ENCODE peak calls at places on chromosomes 6 and 20, in seven cellular contexts. C is activated T-cell treated with anti-CD3 and anti-CD28 coated beads for 1 hour, O is IMR-90, A is naive B cell, U is BJ, B is mesothelial cell of epicardium, R is HFF-Myc. T is an unnamed sample.

GRCh38 chr6:34917626-34918285 is 28.7 kb downstream of the ANKS1A start:
- DNase-seq in B (no peak), R (no peak), A (no peak), C (no peak), O (no peak), U (no peak), T (no peak)

GRCh38 chr20:37955511-37955910 is 52.6 kb downstream of the VSTM2L start:
- DNase-seq in R (no peak), A (no peak), B (no peak), O (no peak), U (no peak), C (no peak), T (no peak)

GRCh38 chr20:3318226-3318884 is 79.4 kb upstream of the SLC4A11 start:
- DNase-seq in C (no peak), R (no peak), A (no peak), U (no peak), B (no peak), O (peak; percentile 81), T (no peak)

GRCh38 chr20:8339313-8339712 is 207.2 kb downstream of the PLCB1 start:
- DNase-seq in O (no peak), B (no peak), U (no peak), R (no peak), A (no peak), C (no peak), T (no peak)

GRCh38 chr20:13554706-13555105 is 84.0 kb downstream of the TASP1 start:
- DNase-seq in R (no peak), O (peak; percentile 44), U (no peak), C (no peak), A (no peak), B (no peak), T (no peak)

GRCh38 chr20:33908351-33908750 is 85.4 kb upstream of the RALY start:
- DNase-seq in A (no peak), R (no peak), C (no peak), O (peak; percentile 28), U (no peak), B (no peak), T (no peak)

GRCh38 chr20:51196991-51197651 is 174.2 kb upstream of the KCNG1 start:
- DNase-seq in U (no peak), B (no peak), A (no peak), R (no peak), C (no peak), O (peak; percentile 38), T (no peak)

GRCh38 chr6:715709-716450 is 22.9 kb upstream of the EXOC2 start:
- DNase-seq in B (no peak), O (peak; percentile 46), A (no peak), C (no peak), U (no peak), R (no peak), T (no peak)

GRCh38 chr20:21101453-21102251 is 4.5 kb downstream of the LINC00237 start:
- DNase-seq in B (no peak), A (peak; percentile 10), U (no peak), O (no peak), R (no peak), C (no peak), T (peak; percentile 24)

GRCh38 chr6:54737247-54737646 is 109.3 kb upstream of the FAM83B start:
- DNase-seq in B (no peak), A (no peak), O (no peak), U (no peak), C (no peak), R (no peak), T (peak; percentile 3)

GRCh38 chr20:4802522-4802921 is 80.8 kb downstream of the PRND start:
- DNase-seq in A (no peak), C (no peak), R (no peak), U (no peak), B (no peak), O (no peak), T (no peak)

GRCh38 chr6:88895911-88896310 is 67.5 kb downstream of the RNGTT start:
- DNase-seq in C (no peak), A (no peak), U (no peak), R (no peak), B (no peak), O (no peak), T (no peak)

GRCh38 chr6:40074292-40075050 is 140.2 kb upstream of the MOCS1 start:
- DNase-seq in U (no peak), A (no peak), R (no peak), B (no peak), O (no peak), C (no peak), T (no peak)

GRCh38 chr6:22774129-22774528 is 204.8 kb downstream of the HDGFL1 start:
- DNase-seq in B (no peak), O (peak; percentile 6), A (no peak), R (no peak), U (no peak), C (no peak), T (no peak)

GRCh38 chr6:3410385-3411360 is 46.2 kb downstream of the SLC22A23 start:
- DNase-seq in C (peak; percentile 68), R (peak; percentile 14), U (no peak), A (peak; percentile 11), B (peak; percentile 53), O (peak; percentile 57), T (peak; percentile 70)

GRCh38 chr20:35286899-35287508 is 2.4 kb upstream of the EIF6 start:
- DNase-seq in A (no peak), O (no peak), C (no peak), U (no peak), R (no peak), B (no peak), T (no peak)

GRCh38 chr6:9540534-9541126 is 874.2 kb downstream of the TFAP2A start:
- DNase-seq in B (no peak), C (no peak), U (no peak), O (peak; percentile 67), A (no peak), R (no peak), T (peak; percentile 13)

GRCh38 chr6:141552463-141552862 is 580.3 kb upstream of the GJE1 start:
- DNase-seq in O (peak; percentile 86), R (peak; percentile 60), A (no peak), B (no peak), U (no peak), C (no peak), T (no peak)

GRCh38 chr6:135180458-135181332 is at the start of gene MYB:
- DNase-seq in C (peak; percentile 58), O (peak; percentile 38), A (peak; percentile 65), B (no peak), U (no peak), R (peak; percentile 12), T (peak; percentile 91)

GRCh38 chr6:1960484-1961142 is 284.8 kb downstream of the GMDS start:
- DNase-seq in B (no peak), R (no peak), C (no peak), O (no peak), U (no peak), A (no peak), T (no peak)

GRCh38 chr6:40723967-40724366 is 136.8 kb upstream of the LRFN2 start:
- DNase-seq in R (no peak), O (no peak), A (no peak), B (no peak), C (no peak), U (no peak), T (no peak)

GRCh38 chr6:38508894-38509293 is 130.8 kb downstream of the BTBD9 start:
- DNase-seq in B (no peak), O (peak; percentile 79), U (no peak), C (no peak), R (peak; percentile 27), A (no peak), T (no peak)

GRCh38 chr20:51365670-51366069 is 176.8 kb downstream of the NFATC2 start:
- DNase-seq in U (no peak), C (no peak), O (peak; percentile 92), B (no peak), R (no peak), A (no peak), T (no peak)

GRCh38 chr20:4166726-4167035 is 151.3 kb upstream of the RNF24 start:
- DNase-seq in A (no peak), R (no peak), C (no peak), B (no peak), U (no peak), O (no peak), T (no peak)

GRCh38 chr6:52503853-52504777 is 72.7 kb downstream of the TRAM2 start:
- DNase-seq in R (no peak), C (no peak), B (no peak), O (peak; percentile 72), U (no peak), A (no peak), T (no peak)

GRCh38 chr20:56454754-56455153 is 13.7 kb upstream of the RTF2 start:
- DNase-seq in B (no peak), U (no peak), A (no peak), R (no peak), O (no peak), C (no peak), T (no peak)

GRCh38 chr20:57397693-57398108 is 6.5 kb downstream of the RBM38 start:
- DNase-seq in O (no peak), B (no peak), C (peak; percentile 54), R (no peak), A (peak; percentile 88), U (no peak), T (peak; percentile 50)

GRCh38 chr20:56431451-56431850 is 19.4 kb downstream of the CASS4 start:
- DNase-seq in C (no peak), U (no peak), R (no peak), O (no peak), A (no peak), B (no peak), T (no peak)

GRCh38 chr6:5763407-5763806 is 243.3 kb downstream of the NRN1 start:
- DNase-seq in C (no peak), O (peak; percentile 31), U (no peak), B (no peak), R (no peak), A (no peak), T (no peak)

GRCh38 chr20:3632311-3633004 is 30.7 kb downstream of the GFRA4 start:
- DNase-seq in U (no peak), C (no peak), B (no peak), O (no peak), A (no peak), R (no peak), T (no peak)

GRCh38 chr6:130796313-130796905 is 30.8 kb upstream of the SMLR1 start:
- DNase-seq in O (peak; percentile 59), U (peak; percentile 26), A (no peak), R (peak; percentile 36), B (no peak), C (no peak), T (no peak)

GRCh38 chr6:105272783-105273182 is 93.0 kb upstream of the POPDC3 start:
- DNase-seq in A (no peak), C (no peak), O (peak; percentile 44), U (no peak), B (no peak), R (no peak), T (no peak)

GRCh38 chr20:59831901-59832240 is 101.6 kb downstream of the SYCP2 start:
- DNase-seq in A (no peak), R (no peak), C (no peak), U (no peak), O (no peak), B (no peak), T (no peak)